ENCODE peak calls at places on chromosome 14, in eight cellular contexts. L, X, D, O, U, K, Q and G are unnamed samples.

GRCh38 chr14:89681086-89682018 is 264.3 kb upstream of the FOXN3 start:
- DNase-seq in L (no peak), X (peak), D (no peak), O (no peak), U (no peak), K (no peak), Q (no peak), G (no peak)

GRCh38 chr14:30874999-30875787 is 834 bp downstream of the COCH start:
- DNase-seq in L (peak), X (peak), D (peak), O (no peak), U (no peak), K (peak), Q (no peak), G (no peak)

GRCh38 chr14:75906680-75907280 is 75.0 kb downstream of the TGFB3 start:
- DNase-seq in L (no peak), X (peak), D (peak), O (peak), U (peak), K (peak), Q (peak), G (no peak)

GRCh38 chr14:71478542-71478941 is 453.7 kb upstream of the RGS6 start:
- DNase-seq in L (no peak), X (peak), D (no peak), O (peak), U (no peak), K (no peak), Q (no peak), G (no peak)

GRCh38 chr14:50400461-50400860 is 3.8 kb upstream of the CDKL1 start:
- DNase-seq in L (no peak), X (no peak), D (no peak), O (no peak), U (no peak), K (no peak), Q (no peak), G (no peak)

GRCh38 chr14:69543341-69544249 is 31.1 kb downstream of the CCDC177 start:
- DNase-seq in L (no peak), X (no peak), D (peak), O (peak), U (peak), K (peak), Q (peak), G (peak)

GRCh38 chr14:51533160-51533559 is 118.5 kb upstream of the FRMD6 start:
- DNase-seq in L (no peak), X (no peak), D (no peak), O (peak), U (no peak), K (no peak), Q (no peak), G (peak)

GRCh38 chr14:31166271-31166561 is 41.4 kb downstream of the HECTD1 start:
- DNase-seq in L (no peak), X (no peak), D (no peak), O (peak), U (no peak), K (no peak), Q (no peak), G (no peak)

GRCh38 chr14:94378527-94379290 is 9.7 kb downstream of the SERPINA1 start:
- DNase-seq in L (no peak), X (no peak), D (no peak), O (no peak), U (no peak), K (no peak), Q (no peak), G (no peak)

GRCh38 chr14:23294734-23295561 is 7.7 kb downstream of the PPP1R3E start:
- DNase-seq in L (peak), X (peak), D (peak), O (peak), U (no peak), K (peak), Q (peak), G (no peak)

GRCh38 chr14:50542941-50543418 is 10.6 kb upstream of the MAP4K5 start:
- DNase-seq in L (no peak), X (peak), D (peak), O (peak), U (no peak), K (peak), Q (no peak), G (no peak)

GRCh38 chr14:76599141-76599540 is 162.1 kb upstream of the VASH1 start:
- DNase-seq in L (no peak), X (no peak), D (no peak), O (no peak), U (no peak), K (no peak), Q (no peak), G (no peak)

GRCh38 chr14:51628230-51628629 is 23.5 kb upstream of the FRMD6 start:
- DNase-seq in L (no peak), X (no peak), D (no peak), O (no peak), U (no peak), K (no peak), Q (no peak), G (no peak)

GRCh38 chr14:90986510-90986909 is 73.9 kb downstream of the RPS6KA5 start:
- DNase-seq in L (no peak), X (peak), D (no peak), O (no peak), U (no peak), K (no peak), Q (no peak), G (no peak)